ENCODE peak calls at places on chromosomes 12 and 14, in ten cellular contexts. One of them, this sample, is unnamed.

GRCh38 chr12:111405149-111405855 is 421 bp upstream of the SH2B3 start:
- DNase-seq in nephron progenitor cell: peak; percentile 100
- DNase-seq in H9: peak; percentile 100
- DNase-seq in neural crest cell: peak; percentile 98
- DNase-seq in fibroblast of the aortic adventitia: peak; percentile 85
- DNase-seq in A673: peak; percentile 99
- DNase-seq in psoas muscle: peak; percentile 96
- DNase-seq in A549: peak; percentile 94
- DNase-seq in GM13977: peak; percentile 98
- DNase-seq in ovary: peak; percentile 98
- DNase-seq in this sample: peak; percentile 99

GRCh38 chr14:70888681-70889175 is 18.5 kb upstream of the PCNX1 start:
- DNase-seq in A549: no peak
- DNase-seq in nephron progenitor cell: no peak
- DNase-seq in ovary: no peak
- DNase-seq in psoas muscle: no peak
- DNase-seq in A673: peak; percentile 74
- DNase-seq in fibroblast of the aortic adventitia: peak; percentile 51
- DNase-seq in H9: no peak
- DNase-seq in GM13977: no peak
- DNase-seq in neural crest cell: no peak
- DNase-seq in this sample: no peak

GRCh38 chr14:73728106-73729014 is 14.2 kb upstream of the PNMA1 start:
- DNase-seq in fibroblast of the aortic adventitia: peak; percentile 82
- DNase-seq in psoas muscle: peak; percentile 92
- DNase-seq in ovary: peak; percentile 88
- DNase-seq in A549: peak; percentile 87
- DNase-seq in H9: peak; percentile 90
- DNase-seq in GM13977: peak; percentile 89
- DNase-seq in A673: peak; percentile 75
- DNase-seq in nephron progenitor cell: peak; percentile 94
- DNase-seq in neural crest cell: peak; percentile 94
- DNase-seq in this sample: peak; percentile 90

GRCh38 chr14:32711103-32711680 is 227.5 kb upstream of the NPAS3 start:
- DNase-seq in fibroblast of the aortic adventitia: peak; percentile 63
- DNase-seq in GM13977: peak; percentile 34
- DNase-seq in H9: peak; percentile 25
- DNase-seq in neural crest cell: peak; percentile 49
- DNase-seq in A549: peak; percentile 26
- DNase-seq in ovary: no peak
- DNase-seq in nephron progenitor cell: peak; percentile 19
- DNase-seq in psoas muscle: no peak
- DNase-seq in A673: peak; percentile 83
- DNase-seq in this sample: peak; percentile 27

GRCh38 chr12:65279387-65280112 is 1.1 kb downstream of the MSRB3 start:
- DNase-seq in fibroblast of the aortic adventitia: peak; percentile 23
- DNase-seq in A673: peak; percentile 30
- DNase-seq in ovary: no peak
- DNase-seq in nephron progenitor cell: no peak
- DNase-seq in GM13977: no peak
- DNase-seq in H9: no peak
- DNase-seq in neural crest cell: no peak
- DNase-seq in A549: no peak
- DNase-seq in psoas muscle: no peak
- DNase-seq in this sample: no peak

GRCh38 chr12:102950107-102950949 is 7.1 kb upstream of the ASCL1 start:
- DNase-seq in A549: no peak
- DNase-seq in neural crest cell: no peak
- DNase-seq in A673: no peak
- DNase-seq in fibroblast of the aortic adventitia: no peak
- DNase-seq in nephron progenitor cell: peak; percentile 71
- DNase-seq in psoas muscle: no peak
- DNase-seq in GM13977: no peak
- DNase-seq in H9: peak; percentile 82
- DNase-seq in ovary: no peak
- DNase-seq in this sample: no peak

GRCh38 chr12:48977290-48978281 is 536 bp upstream of the WNT1 start:
- DNase-seq in nephron progenitor cell: peak; percentile 89
- DNase-seq in A673: peak; percentile 71
- DNase-seq in ovary: peak; percentile 64
- DNase-seq in neural crest cell: peak; percentile 81
- DNase-seq in psoas muscle: peak; percentile 86
- DNase-seq in A549: peak; percentile 74
- DNase-seq in H9: peak; percentile 80
- DNase-seq in fibroblast of the aortic adventitia: no peak
- DNase-seq in GM13977: peak; percentile 91
- DNase-seq in this sample: peak; percentile 89

GRCh38 chr14:39145266-39145966 is 24.7 kb downstream of the TRAPPC6B start:
- DNase-seq in nephron progenitor cell: no peak
- DNase-seq in ovary: no peak
- DNase-seq in A673: no peak
- DNase-seq in fibroblast of the aortic adventitia: no peak
- DNase-seq in H9: no peak
- DNase-seq in neural crest cell: no peak
- DNase-seq in GM13977: no peak
- DNase-seq in A549: no peak
- DNase-seq in psoas muscle: no peak
- DNase-seq in this sample: no peak

GRCh38 chr14:30291216-30291615 is 267.7 kb upstream of the G2E3 start:
- DNase-seq in fibroblast of the aortic adventitia: peak; percentile 83
- DNase-seq in neural crest cell: no peak
- DNase-seq in A549: no peak
- DNase-seq in nephron progenitor cell: no peak
- DNase-seq in A673: no peak
- DNase-seq in GM13977: no peak
- DNase-seq in psoas muscle: no peak
- DNase-seq in ovary: no peak
- DNase-seq in H9: no peak
- DNase-seq in this sample: no peak

GRCh38 chr12:16385779-16386646 is 38.6 kb downstream of the MGST1 start:
- DNase-seq in psoas muscle: no peak
- DNase-seq in ovary: no peak
- DNase-seq in H9: peak; percentile 60
- DNase-seq in A549: peak; percentile 21
- DNase-seq in fibroblast of the aortic adventitia: peak; percentile 85
- DNase-seq in GM13977: peak; percentile 19
- DNase-seq in nephron progenitor cell: peak; percentile 20
- DNase-seq in A673: peak; percentile 91
- DNase-seq in neural crest cell: no peak
- DNase-seq in this sample: peak; percentile 21

GRCh38 chr14:97771340-97772045 is 974.3 kb downstream of the VRK1 start:
- DNase-seq in psoas muscle: no peak
- DNase-seq in A549: no peak
- DNase-seq in nephron progenitor cell: no peak
- DNase-seq in ovary: no peak
- DNase-seq in A673: no peak
- DNase-seq in H9: no peak
- DNase-seq in neural crest cell: no peak
- DNase-seq in fibroblast of the aortic adventitia: peak; percentile 35
- DNase-seq in GM13977: no peak
- DNase-seq in this sample: no peak

GRCh38 chr12:120224304-120225199 is 23.6 kb upstream of the RPLP0 start:
- DNase-seq in psoas muscle: no peak
- DNase-seq in fibroblast of the aortic adventitia: peak; percentile 41
- DNase-seq in A673: peak; percentile 86
- DNase-seq in nephron progenitor cell: no peak
- DNase-seq in ovary: no peak
- DNase-seq in GM13977: no peak
- DNase-seq in H9: no peak
- DNase-seq in neural crest cell: no peak
- DNase-seq in A549: no peak
- DNase-seq in this sample: no peak

GRCh38 chr12:74984631-74985030 is 225.0 kb downstream of the KCNC2 start:
- DNase-seq in ovary: no peak
- DNase-seq in neural crest cell: no peak
- DNase-seq in fibroblast of the aortic adventitia: no peak
- DNase-seq in A673: no peak
- DNase-seq in psoas muscle: peak; percentile 43
- DNase-seq in H9: peak; percentile 22
- DNase-seq in nephron progenitor cell: no peak
- DNase-seq in A549: no peak
- DNase-seq in GM13977: no peak
- DNase-seq in this sample: no peak

GRCh38 chr12:92628476-92628875 is 74.3 kb upstream of the PLEKHG7 start:
- DNase-seq in psoas muscle: no peak
- DNase-seq in H9: no peak
- DNase-seq in A673: no peak
- DNase-seq in A549: no peak
- DNase-seq in ovary: no peak
- DNase-seq in nephron progenitor cell: no peak
- DNase-seq in GM13977: no peak
- DNase-seq in fibroblast of the aortic adventitia: no peak
- DNase-seq in neural crest cell: no peak
- DNase-seq in this sample: no peak

GRCh38 chr12:33617218-33617617 is 177.6 kb upstream of the SYT10 start:
- DNase-seq in psoas muscle: no peak
- DNase-seq in GM13977: no peak
- DNase-seq in ovary: no peak
- DNase-seq in fibroblast of the aortic adventitia: no peak
- DNase-seq in H9: no peak
- DNase-seq in A673: no peak
- DNase-seq in nephron progenitor cell: no peak
- DNase-seq in A549: no peak
- DNase-seq in neural crest cell: no peak
- DNase-seq in this sample: no peak
- TF ChIP-seq CTCF in psoas muscle: no peak
- TF ChIP-seq CTCF in GM13977: no peak
- TF ChIP-seq CTCF in ovary: no peak
- TF ChIP-seq CTCF in fibroblast of the aortic adventitia: no peak
- TF ChIP-seq CTCF in H9: no peak
- TF ChIP-seq CTCF in A673: no peak
- TF ChIP-seq CTCF in nephron progenitor cell: no peak
- TF ChIP-seq CTCF in A549: no peak
- TF ChIP-seq CTCF in neural crest cell: no peak
- TF ChIP-seq CTCF in this sample: no peak

GRCh38 chr14:54488646-54489317 is at the start of gene GMFB:
- DNase-seq in nephron progenitor cell: peak; percentile 81
- DNase-seq in A549: peak; percentile 79
- DNase-seq in GM13977: peak; percentile 94
- DNase-seq in fibroblast of the aortic adventitia: peak; percentile 94
- DNase-seq in H9: peak; percentile 90
- DNase-seq in neural crest cell: peak; percentile 88
- DNase-seq in ovary: peak; percentile 93
- DNase-seq in psoas muscle: peak; percentile 97
- DNase-seq in A673: peak; percentile 94
- DNase-seq in this sample: peak; percentile 94

GRCh38 chr14:54486685-54487084 is 2.1 kb downstream of the GMFB start:
- DNase-seq in psoas muscle: no peak
- DNase-seq in A549: no peak
- DNase-seq in H9: no peak
- DNase-seq in A673: no peak
- DNase-seq in GM13977: no peak
- DNase-seq in nephron progenitor cell: no peak
- DNase-seq in neural crest cell: no peak
- DNase-seq in fibroblast of the aortic adventitia: no peak
- DNase-seq in ovary: no peak
- DNase-seq in this sample: peak; percentile 22

GRCh38 chr14:54489318-54489683 is 521 bp upstream of the GMFB start:
- DNase-seq in A673: no peak
- DNase-seq in neural crest cell: no peak
- DNase-seq in GM13977: no peak
- DNase-seq in H9: no peak
- DNase-seq in ovary: no peak
- DNase-seq in fibroblast of the aortic adventitia: no peak
- DNase-seq in psoas muscle: no peak
- DNase-seq in A549: no peak
- DNase-seq in nephron progenitor cell: no peak
- DNase-seq in this sample: no peak

GRCh38 chr14:54487771-54488170 is 1.0 kb downstream of the GMFB start:
- DNase-seq in neural crest cell: no peak
- DNase-seq in A673: no peak
- DNase-seq in nephron progenitor cell: no peak
- DNase-seq in fibroblast of the aortic adventitia: peak; percentile 74
- DNase-seq in psoas muscle: no peak
- DNase-seq in H9: no peak
- DNase-seq in GM13977: peak; percentile 26
- DNase-seq in A549: peak; percentile 79
- DNase-seq in ovary: no peak
- DNase-seq in this sample: peak; percentile 23

GRCh38 chr14:54488318-54488645 is 498 bp downstream of the GMFB start:
- DNase-seq in A549: no peak
- DNase-seq in A673: no peak
- DNase-seq in fibroblast of the aortic adventitia: peak; percentile 25
- DNase-seq in H9: no peak
- DNase-seq in nephron progenitor cell: no peak
- DNase-seq in psoas muscle: no peak
- DNase-seq in neural crest cell: no peak
- DNase-seq in GM13977: no peak
- DNase-seq in ovary: no peak
- DNase-seq in this sample: no peak
- TF ChIP-seq CTCF in A549: no peak
- TF ChIP-seq CTCF in A673: no peak
- TF ChIP-seq CTCF in fibroblast of the aortic adventitia: peak; percentile 18
- TF ChIP-seq CTCF in H9: peak; percentile 53
- TF ChIP-seq CTCF in nephron progenitor cell: no peak
- TF ChIP-seq CTCF in psoas muscle: no peak
- TF ChIP-seq CTCF in neural crest cell: peak; percentile 39
- TF ChIP-seq CTCF in GM13977: peak; percentile 7
- TF ChIP-seq CTCF in ovary: no peak
- TF ChIP-seq CTCF in this sample: no peak

GRCh38 chr12:12423367-12423766 is 66.5 kb downstream of the BORCS5 start:
- DNase-seq in GM13977: no peak
- DNase-seq in H9: no peak
- DNase-seq in nephron progenitor cell: no peak
- DNase-seq in A673: no peak
- DNase-seq in neural crest cell: no peak
- DNase-seq in fibroblast of the aortic adventitia: no peak
- DNase-seq in ovary: no peak
- DNase-seq in A549: no peak
- DNase-seq in psoas muscle: no peak
- DNase-seq in this sample: no peak
- TF ChIP-seq CTCF in GM13977: no peak
- TF ChIP-seq CTCF in H9: no peak
- TF ChIP-seq CTCF in nephron progenitor cell: no peak
- TF ChIP-seq CTCF in A673: no peak
- TF ChIP-seq CTCF in neural crest cell: no peak
- TF ChIP-seq CTCF in fibroblast of the aortic adventitia: no peak
- TF ChIP-seq CTCF in ovary: no peak
- TF ChIP-seq CTCF in A549: no peak
- TF ChIP-seq CTCF in psoas muscle: no peak
- TF ChIP-seq CTCF in this sample: no peak

GRCh38 chr12:41436076-41436475 is 248.0 kb downstream of the PDZRN4 start:
- DNase-seq in neural crest cell: no peak
- DNase-seq in H9: no peak
- DNase-seq in ovary: no peak
- DNase-seq in GM13977: no peak
- DNase-seq in A549: no peak
- DNase-seq in nephron progenitor cell: no peak
- DNase-seq in psoas muscle: no peak
- DNase-seq in A673: peak; percentile 56
- DNase-seq in fibroblast of the aortic adventitia: no peak
- DNase-seq in this sample: no peak

GRCh38 chr12:41439134-41439533 is 251.0 kb downstream of the PDZRN4 start:
- DNase-seq in nephron progenitor cell: no peak
- DNase-seq in fibroblast of the aortic adventitia: no peak
- DNase-seq in H9: no peak
- DNase-seq in A673: no peak
- DNase-seq in psoas muscle: no peak
- DNase-seq in A549: no peak
- DNase-seq in neural crest cell: no peak
- DNase-seq in GM13977: no peak
- DNase-seq in ovary: no peak
- DNase-seq in this sample: no peak

GRCh38 chr12:41437578-41437977 is 249.5 kb downstream of the PDZRN4 start:
- DNase-seq in nephron progenitor cell: no peak
- DNase-seq in ovary: no peak
- DNase-seq in GM13977: no peak
- DNase-seq in H9: no peak
- DNase-seq in fibroblast of the aortic adventitia: no peak
- DNase-seq in neural crest cell: no peak
- DNase-seq in A673: peak; percentile 54
- DNase-seq in A549: no peak
- DNase-seq in psoas muscle: no peak
- DNase-seq in this sample: no peak

GRCh38 chr12:41433460-41433859 is 245.3 kb downstream of the PDZRN4 start:
- DNase-seq in A549: no peak
- DNase-seq in GM13977: no peak
- DNase-seq in nephron progenitor cell: no peak
- DNase-seq in ovary: no peak
- DNase-seq in neural crest cell: no peak
- DNase-seq in psoas muscle: no peak
- DNase-seq in A673: no peak
- DNase-seq in fibroblast of the aortic adventitia: no peak
- DNase-seq in H9: no peak
- DNase-seq in this sample: no peak
- TF ChIP-seq CTCF in A549: no peak
- TF ChIP-seq CTCF in GM13977: no peak
- TF ChIP-seq CTCF in nephron progenitor cell: no peak
- TF ChIP-seq CTCF in ovary: no peak
- TF ChIP-seq CTCF in neural crest cell: no peak
- TF ChIP-seq CTCF in psoas muscle: no peak
- TF ChIP-seq CTCF in A673: no peak
- TF ChIP-seq CTCF in fibroblast of the aortic adventitia: no peak
- TF ChIP-seq CTCF in H9: no peak
- TF ChIP-seq CTCF in this sample: no peak

This sample was measured in GM13976.